ENCODE peak calls at places on chromosome 22, in nine cellular contexts. One of them, this sample, is unnamed.

GRCh38 chr22:19756288-19757128 is 4.1 kb upstream of the TBX1 start:
- DNase-seq in mucosa of descending colon: peak
- DNase-seq in EH: peak
- DNase-seq in AG04450: no peak
- DNase-seq in NB4: peak
- DNase-seq in head of caudate nucleus: peak
- DNase-seq in substantia nigra: no peak
- DNase-seq in amniotic stem cell: no peak
- DNase-seq in central memory CD4-positive, alpha-beta T cell: peak
- DNase-seq in this sample: no peak

GRCh38 chr22:49545606-49546005 is 282.1 kb downstream of the BRD1 start:
- DNase-seq in mucosa of descending colon: no peak
- DNase-seq in EH: no peak
- DNase-seq in AG04450: no peak
- DNase-seq in NB4: no peak
- DNase-seq in head of caudate nucleus: peak
- DNase-seq in substantia nigra: no peak
- DNase-seq in amniotic stem cell: no peak
- DNase-seq in central memory CD4-positive, alpha-beta T cell: no peak
- DNase-seq in this sample: no peak

GRCh38 chr22:23106906-23107367 is 34.9 kb downstream of the RSPH14 start:
- DNase-seq in mucosa of descending colon: no peak
- DNase-seq in EH: no peak
- DNase-seq in AG04450: no peak
- DNase-seq in NB4: no peak
- DNase-seq in head of caudate nucleus: no peak
- DNase-seq in substantia nigra: no peak
- DNase-seq in amniotic stem cell: no peak
- DNase-seq in central memory CD4-positive, alpha-beta T cell: no peak
- DNase-seq in this sample: no peak

GRCh38 chr22:33539902-33540751 is 380.1 kb downstream of the LARGE1 start:
- DNase-seq in mucosa of descending colon: peak
- DNase-seq in EH: peak
- DNase-seq in AG04450: no peak
- DNase-seq in NB4: no peak
- DNase-seq in head of caudate nucleus: peak
- DNase-seq in substantia nigra: no peak
- DNase-seq in amniotic stem cell: no peak
- DNase-seq in central memory CD4-positive, alpha-beta T cell: no peak
- DNase-seq in this sample: peak

GRCh38 chr22:27699676-27700075 is 101.9 kb downstream of the MN1 start:
- DNase-seq in mucosa of descending colon: no peak
- DNase-seq in EH: no peak
- DNase-seq in AG04450: no peak
- DNase-seq in NB4: no peak
- DNase-seq in head of caudate nucleus: no peak
- DNase-seq in substantia nigra: no peak
- DNase-seq in amniotic stem cell: no peak
- DNase-seq in central memory CD4-positive, alpha-beta T cell: no peak
- DNase-seq in this sample: no peak

GRCh38 chr22:29309332-29310064 is 3.0 kb downstream of the GAS2L1 start:
- DNase-seq in mucosa of descending colon: peak
- DNase-seq in EH: no peak
- DNase-seq in AG04450: no peak
- DNase-seq in NB4: peak
- DNase-seq in head of caudate nucleus: peak
- DNase-seq in substantia nigra: no peak
- DNase-seq in amniotic stem cell: no peak
- DNase-seq in central memory CD4-positive, alpha-beta T cell: no peak
- DNase-seq in this sample: no peak

GRCh38 chr22:30435674-30436126 is 10.1 kb downstream of the MTFP1 start:
- DNase-seq in mucosa of descending colon: peak
- DNase-seq in EH: no peak
- DNase-seq in AG04450: no peak
- DNase-seq in NB4: no peak
- DNase-seq in head of caudate nucleus: no peak
- DNase-seq in substantia nigra: no peak
- DNase-seq in amniotic stem cell: no peak
- DNase-seq in central memory CD4-positive, alpha-beta T cell: peak
- DNase-seq in this sample: no peak

GRCh38 chr22:47295226-47295901 is 532.9 kb downstream of the TBC1D22A start:
- DNase-seq in mucosa of descending colon: no peak
- DNase-seq in EH: no peak
- DNase-seq in AG04450: no peak
- DNase-seq in NB4: no peak
- DNase-seq in head of caudate nucleus: peak
- DNase-seq in substantia nigra: no peak
- DNase-seq in amniotic stem cell: no peak
- DNase-seq in central memory CD4-positive, alpha-beta T cell: no peak
- DNase-seq in this sample: no peak

GRCh38 chr22:26565889-26566288 is 24.0 kb downstream of the TPST2 start:
- DNase-seq in mucosa of descending colon: no peak
- DNase-seq in EH: no peak
- DNase-seq in AG04450: no peak
- DNase-seq in NB4: peak
- DNase-seq in head of caudate nucleus: no peak
- DNase-seq in substantia nigra: no peak
- DNase-seq in amniotic stem cell: no peak
- DNase-seq in central memory CD4-positive, alpha-beta T cell: no peak
- DNase-seq in this sample: no peak

GRCh38 chr22:38222797-38223119 is 21.0 kb downstream of the MAFF start:
- DNase-seq in mucosa of descending colon: peak
- DNase-seq in EH: no peak
- DNase-seq in AG04450: no peak
- DNase-seq in NB4: no peak
- DNase-seq in head of caudate nucleus: no peak
- DNase-seq in substantia nigra: no peak
- DNase-seq in amniotic stem cell: no peak
- DNase-seq in central memory CD4-positive, alpha-beta T cell: no peak
- DNase-seq in this sample: no peak

GRCh38 chr22:19962909-19963806 is 21.5 kb upstream of the TXNRD2 start:
- DNase-seq in mucosa of descending colon: peak
- DNase-seq in EH: peak
- DNase-seq in AG04450: no peak
- DNase-seq in NB4: peak
- DNase-seq in head of caudate nucleus: no peak
- DNase-seq in substantia nigra: no peak
- DNase-seq in amniotic stem cell: no peak
- DNase-seq in central memory CD4-positive, alpha-beta T cell: no peak
- DNase-seq in this sample: no peak

GRCh38 chr22:45271667-45272188 is 13.0 kb upstream of the UPK3A start:
- DNase-seq in mucosa of descending colon: peak
- DNase-seq in EH: peak
- DNase-seq in AG04450: no peak
- DNase-seq in NB4: no peak
- DNase-seq in head of caudate nucleus: peak
- DNase-seq in substantia nigra: no peak
- DNase-seq in amniotic stem cell: no peak
- DNase-seq in central memory CD4-positive, alpha-beta T cell: no peak
- DNase-seq in this sample: peak

GRCh38 chr22:43862074-43862881 is at the start of gene SULT4A1:
- DNase-seq in mucosa of descending colon: no peak
- DNase-seq in EH: no peak
- DNase-seq in AG04450: no peak
- DNase-seq in NB4: no peak
- DNase-seq in head of caudate nucleus: peak
- DNase-seq in substantia nigra: no peak
- DNase-seq in amniotic stem cell: no peak
- DNase-seq in central memory CD4-positive, alpha-beta T cell: no peak
- DNase-seq in this sample: no peak

GRCh38 chr22:38284042-38284402 is 11.2 kb upstream of the TMEM184B start:
- DNase-seq in mucosa of descending colon: no peak
- DNase-seq in EH: peak
- DNase-seq in AG04450: peak
- DNase-seq in NB4: no peak
- DNase-seq in head of caudate nucleus: no peak
- DNase-seq in substantia nigra: no peak
- DNase-seq in amniotic stem cell: peak
- DNase-seq in central memory CD4-positive, alpha-beta T cell: no peak
- DNase-seq in this sample: no peak

GRCh38 chr22:31068970-31069369 is 12.1 kb upstream of the SMTN start:
- DNase-seq in mucosa of descending colon: no peak
- DNase-seq in EH: no peak
- DNase-seq in AG04450: no peak
- DNase-seq in NB4: no peak
- DNase-seq in head of caudate nucleus: no peak
- DNase-seq in substantia nigra: no peak
- DNase-seq in amniotic stem cell: no peak
- DNase-seq in central memory CD4-positive, alpha-beta T cell: no peak
- DNase-seq in this sample: no peak

GRCh38 chr22:36356708-36357694 is 30.8 kb downstream of the MYH9 start:
- DNase-seq in mucosa of descending colon: no peak
- DNase-seq in EH: peak
- DNase-seq in AG04450: no peak
- DNase-seq in NB4: peak
- DNase-seq in head of caudate nucleus: no peak
- DNase-seq in substantia nigra: no peak
- DNase-seq in amniotic stem cell: no peak
- DNase-seq in central memory CD4-positive, alpha-beta T cell: no peak
- DNase-seq in this sample: no peak

GRCh38 chr22:48494256-48494967 is 1333.3 kb downstream of the BRD1 start:
- DNase-seq in mucosa of descending colon: no peak
- DNase-seq in EH: no peak
- DNase-seq in AG04450: no peak
- DNase-seq in NB4: no peak
- DNase-seq in head of caudate nucleus: no peak
- DNase-seq in substantia nigra: no peak
- DNase-seq in amniotic stem cell: no peak
- DNase-seq in central memory CD4-positive, alpha-beta T cell: no peak
- DNase-seq in this sample: no peak

GRCh38 chr22:32850591-32851517 is 49.3 kb downstream of the TIMP3 start:
- DNase-seq in mucosa of descending colon: peak
- DNase-seq in EH: no peak
- DNase-seq in AG04450: no peak
- DNase-seq in NB4: no peak
- DNase-seq in head of caudate nucleus: peak
- DNase-seq in substantia nigra: no peak
- DNase-seq in amniotic stem cell: no peak
- DNase-seq in central memory CD4-positive, alpha-beta T cell: no peak
- DNase-seq in this sample: peak